ENCODE peak calls at places on chromosomes 13 and 19, in nine cellular contexts. One of them, this sample, is unnamed.

GRCh38 chr19:36140289-36141038 is 598 bp downstream of the CAPNS1 start:
- DNase-seq in stimulated activated CD8-positive, alpha-beta memory T cell treated with anti-CD3 and anti-CD28 coated beads, Interleukin-12 subunit alpha, Interleukin-12 subunit beta, amount 100 ng/mL, for 4 hours: peak; percentile 15
- DNase-seq in effector CD4-positive, alpha-beta T cell: no peak
- DNase-seq in vagina: no peak
- DNase-seq in neuronal stem cell: peak; percentile 36
- DNase-seq in NB4: peak; percentile 71
- DNase-seq in IMR-90: peak; percentile 52
- DNase-seq in head of caudate nucleus: peak; percentile 40
- DNase-seq in hypothalamus: no peak
- DNase-seq in this sample: peak; percentile 79

GRCh38 chr19:35248310-35249145 is at the start of gene LSR:
- DNase-seq in stimulated activated CD8-positive, alpha-beta memory T cell treated with anti-CD3 and anti-CD28 coated beads, Interleukin-12 subunit alpha, Interleukin-12 subunit beta, amount 100 ng/mL, for 4 hours: peak; percentile 61
- DNase-seq in effector CD4-positive, alpha-beta T cell: peak; percentile 51
- DNase-seq in vagina: peak; percentile 88
- DNase-seq in neuronal stem cell: peak; percentile 88
- DNase-seq in NB4: no peak
- DNase-seq in IMR-90: no peak
- DNase-seq in head of caudate nucleus: no peak
- DNase-seq in hypothalamus: no peak
- DNase-seq in this sample: peak; percentile 93

GRCh38 chr19:6216996-6217751 is 62.6 kb downstream of the MLLT1 start:
- DNase-seq in stimulated activated CD8-positive, alpha-beta memory T cell treated with anti-CD3 and anti-CD28 coated beads, Interleukin-12 subunit alpha, Interleukin-12 subunit beta, amount 100 ng/mL, for 4 hours: no peak
- DNase-seq in effector CD4-positive, alpha-beta T cell: no peak
- DNase-seq in vagina: no peak
- DNase-seq in neuronal stem cell: peak; percentile 92
- DNase-seq in NB4: no peak
- DNase-seq in IMR-90: peak; percentile 13
- DNase-seq in head of caudate nucleus: peak; percentile 55
- DNase-seq in hypothalamus: no peak
- DNase-seq in this sample: peak; percentile 17

GRCh38 chr19:3514930-3515329 is 8.8 kb downstream of the FZR1 start:
- DNase-seq in stimulated activated CD8-positive, alpha-beta memory T cell treated with anti-CD3 and anti-CD28 coated beads, Interleukin-12 subunit alpha, Interleukin-12 subunit beta, amount 100 ng/mL, for 4 hours: no peak
- DNase-seq in effector CD4-positive, alpha-beta T cell: no peak
- DNase-seq in vagina: no peak
- DNase-seq in neuronal stem cell: no peak
- DNase-seq in NB4: no peak
- DNase-seq in IMR-90: peak; percentile 56
- DNase-seq in head of caudate nucleus: no peak
- DNase-seq in hypothalamus: no peak
- DNase-seq in this sample: no peak

GRCh38 chr13:21076265-21076653 is 14.9 kb upstream of the LATS2 start:
- DNase-seq in stimulated activated CD8-positive, alpha-beta memory T cell treated with anti-CD3 and anti-CD28 coated beads, Interleukin-12 subunit alpha, Interleukin-12 subunit beta, amount 100 ng/mL, for 4 hours: no peak
- DNase-seq in effector CD4-positive, alpha-beta T cell: no peak
- DNase-seq in vagina: no peak
- DNase-seq in neuronal stem cell: no peak
- DNase-seq in NB4: peak; percentile 49
- DNase-seq in IMR-90: no peak
- DNase-seq in head of caudate nucleus: no peak
- DNase-seq in hypothalamus: no peak
- DNase-seq in this sample: no peak

GRCh38 chr19:49983645-49984229 is 22.8 kb upstream of the SIGLEC11 start:
- DNase-seq in stimulated activated CD8-positive, alpha-beta memory T cell treated with anti-CD3 and anti-CD28 coated beads, Interleukin-12 subunit alpha, Interleukin-12 subunit beta, amount 100 ng/mL, for 4 hours: peak; percentile 50
- DNase-seq in effector CD4-positive, alpha-beta T cell: peak; percentile 74
- DNase-seq in vagina: no peak
- DNase-seq in neuronal stem cell: peak; percentile 56
- DNase-seq in NB4: peak; percentile 79
- DNase-seq in IMR-90: peak; percentile 37
- DNase-seq in head of caudate nucleus: peak; percentile 69
- DNase-seq in hypothalamus: no peak
- DNase-seq in this sample: peak; percentile 71

GRCh38 chr13:35912841-35913240 is 218.3 kb downstream of the DCLK1 start:
- DNase-seq in stimulated activated CD8-positive, alpha-beta memory T cell treated with anti-CD3 and anti-CD28 coated beads, Interleukin-12 subunit alpha, Interleukin-12 subunit beta, amount 100 ng/mL, for 4 hours: no peak
- DNase-seq in effector CD4-positive, alpha-beta T cell: no peak
- DNase-seq in vagina: peak; percentile 85
- DNase-seq in neuronal stem cell: no peak
- DNase-seq in NB4: no peak
- DNase-seq in IMR-90: no peak
- DNase-seq in head of caudate nucleus: no peak
- DNase-seq in hypothalamus: no peak
- DNase-seq in this sample: no peak

GRCh38 chr13:40161931-40162330 is 504.5 kb downstream of the FOXO1 start:
- DNase-seq in stimulated activated CD8-positive, alpha-beta memory T cell treated with anti-CD3 and anti-CD28 coated beads, Interleukin-12 subunit alpha, Interleukin-12 subunit beta, amount 100 ng/mL, for 4 hours: no peak
- DNase-seq in effector CD4-positive, alpha-beta T cell: no peak
- DNase-seq in vagina: no peak
- DNase-seq in neuronal stem cell: no peak
- DNase-seq in NB4: no peak
- DNase-seq in IMR-90: no peak
- DNase-seq in head of caudate nucleus: no peak
- DNase-seq in hypothalamus: no peak
- DNase-seq in this sample: no peak

GRCh38 chr13:95956589-95957148 is 96.5 kb downstream of the UGGT2 start:
- DNase-seq in stimulated activated CD8-positive, alpha-beta memory T cell treated with anti-CD3 and anti-CD28 coated beads, Interleukin-12 subunit alpha, Interleukin-12 subunit beta, amount 100 ng/mL, for 4 hours: no peak
- DNase-seq in effector CD4-positive, alpha-beta T cell: no peak
- DNase-seq in vagina: no peak
- DNase-seq in neuronal stem cell: no peak
- DNase-seq in NB4: no peak
- DNase-seq in IMR-90: no peak
- DNase-seq in head of caudate nucleus: no peak
- DNase-seq in hypothalamus: no peak
- DNase-seq in this sample: no peak

GRCh38 chr19:17671906-17672305 is 16.2 kb downstream of the UNC13A start:
- DNase-seq in stimulated activated CD8-positive, alpha-beta memory T cell treated with anti-CD3 and anti-CD28 coated beads, Interleukin-12 subunit alpha, Interleukin-12 subunit beta, amount 100 ng/mL, for 4 hours: no peak
- DNase-seq in effector CD4-positive, alpha-beta T cell: no peak
- DNase-seq in vagina: no peak
- DNase-seq in neuronal stem cell: no peak
- DNase-seq in NB4: peak; percentile 42
- DNase-seq in IMR-90: peak; percentile 37
- DNase-seq in head of caudate nucleus: no peak
- DNase-seq in hypothalamus: no peak
- DNase-seq in this sample: peak; percentile 19

GRCh38 chr19:48806518-48806817 is 4.4 kb downstream of the BCAT2 start:
- DNase-seq in stimulated activated CD8-positive, alpha-beta memory T cell treated with anti-CD3 and anti-CD28 coated beads, Interleukin-12 subunit alpha, Interleukin-12 subunit beta, amount 100 ng/mL, for 4 hours: no peak
- DNase-seq in effector CD4-positive, alpha-beta T cell: no peak
- DNase-seq in vagina: no peak
- DNase-seq in neuronal stem cell: no peak
- DNase-seq in NB4: no peak
- DNase-seq in IMR-90: no peak
- DNase-seq in head of caudate nucleus: no peak
- DNase-seq in hypothalamus: no peak
- DNase-seq in this sample: no peak

GRCh38 chr13:39095500-39095899 is 57.2 kb downstream of the NHLRC3 start:
- DNase-seq in stimulated activated CD8-positive, alpha-beta memory T cell treated with anti-CD3 and anti-CD28 coated beads, Interleukin-12 subunit alpha, Interleukin-12 subunit beta, amount 100 ng/mL, for 4 hours: no peak
- DNase-seq in effector CD4-positive, alpha-beta T cell: no peak
- DNase-seq in vagina: no peak
- DNase-seq in neuronal stem cell: no peak
- DNase-seq in NB4: no peak
- DNase-seq in IMR-90: no peak
- DNase-seq in head of caudate nucleus: no peak
- DNase-seq in hypothalamus: no peak
- DNase-seq in this sample: no peak

GRCh38 chr13:51832471-51833152 is 12.4 kb downstream of the TMEM272 start:
- DNase-seq in stimulated activated CD8-positive, alpha-beta memory T cell treated with anti-CD3 and anti-CD28 coated beads, Interleukin-12 subunit alpha, Interleukin-12 subunit beta, amount 100 ng/mL, for 4 hours: no peak
- DNase-seq in effector CD4-positive, alpha-beta T cell: peak; percentile 48
- DNase-seq in vagina: peak; percentile 81
- DNase-seq in neuronal stem cell: no peak
- DNase-seq in NB4: peak; percentile 88
- DNase-seq in IMR-90: peak; percentile 8
- DNase-seq in head of caudate nucleus: peak; percentile 30
- DNase-seq in hypothalamus: no peak
- DNase-seq in this sample: no peak

GRCh38 chr19:54035215-54036178 is 28.2 kb downstream of the VSTM1 start:
- DNase-seq in stimulated activated CD8-positive, alpha-beta memory T cell treated with anti-CD3 and anti-CD28 coated beads, Interleukin-12 subunit alpha, Interleukin-12 subunit beta, amount 100 ng/mL, for 4 hours: no peak
- DNase-seq in effector CD4-positive, alpha-beta T cell: no peak
- DNase-seq in vagina: no peak
- DNase-seq in neuronal stem cell: peak; percentile 60
- DNase-seq in NB4: no peak
- DNase-seq in IMR-90: peak; percentile 78
- DNase-seq in head of caudate nucleus: no peak
- DNase-seq in hypothalamus: no peak
- DNase-seq in this sample: no peak

This sample was measured in mucosa of descending colon.